ENCODE peak calls at places on chromosome 16, in nine cellular contexts. Q, D, C, M, O, Y, P, W and L are unnamed samples.

GRCh38 chr16:2664522-2665096 is 17.7 kb upstream of the KCTD5 start:
- DNase-seq in Q (no peak), D (no peak), C (no peak), M (no peak), O (no peak), Y (no peak), P (no peak), W (no peak), L (no peak)

GRCh38 chr16:53805113-53805512 is 101.2 kb downstream of the FTO start:
- DNase-seq in Q (no peak), D (no peak), C (no peak), M (no peak), O (no peak), Y (no peak), P (no peak), W (no peak), L (no peak)

GRCh38 chr16:57621521-57622268 is 6.7 kb upstream of the ADGRG1 start:
- DNase-seq in Q (no peak), D (no peak), C (no peak), M (peak), O (no peak), Y (no peak), P (no peak), W (no peak), L (peak)

GRCh38 chr16:74297296-74297665 is 667 bp downstream of the PSMD7 start:
- DNase-seq in Q (no peak), D (peak), C (no peak), M (no peak), O (peak), Y (no peak), P (peak), W (no peak), L (peak)

GRCh38 chr16:74281285-74281684 is 15.3 kb upstream of the PSMD7 start:
- DNase-seq in Q (no peak), D (no peak), C (no peak), M (no peak), O (no peak), Y (no peak), P (no peak), W (no peak), L (no peak)

GRCh38 chr16:75066861-75067447 is 49.6 kb downstream of the LDHD start:
- DNase-seq in Q (no peak), D (no peak), C (no peak), M (no peak), O (no peak), Y (no peak), P (no peak), W (no peak), L (no peak)

GRCh38 chr16:78720416-78720815 is 621.0 kb downstream of the WWOX start:
- DNase-seq in Q (no peak), D (no peak), C (no peak), M (no peak), O (no peak), Y (no peak), P (no peak), W (no peak), L (no peak)

GRCh38 chr16:4309102-4309832 is 6.6 kb upstream of the GLIS2 start:
- DNase-seq in Q (no peak), D (no peak), C (no peak), M (no peak), O (no peak), Y (no peak), P (no peak), W (no peak), L (no peak)

GRCh38 chr16:2008009-2008526 is 1.6 kb downstream of the ZNF598 start:
- DNase-seq in Q (peak), D (peak), C (no peak), M (no peak), O (no peak), Y (no peak), P (no peak), W (no peak), L (peak)

GRCh38 chr16:30977502-30977901 is 7.5 kb upstream of the HSD3B7 start:
- DNase-seq in Q (no peak), D (no peak), C (no peak), M (no peak), O (no peak), Y (no peak), P (no peak), W (no peak), L (no peak)

GRCh38 chr16:57316390-57317017 is 32.0 kb upstream of the PLLP start:
- DNase-seq in Q (peak), D (peak), C (no peak), M (no peak), O (no peak), Y (no peak), P (no peak), W (no peak), L (no peak)

GRCh38 chr16:75319513-75320401 is 68.3 kb upstream of the BCAR1 start:
- DNase-seq in Q (peak), D (peak), C (no peak), M (no peak), O (no peak), Y (no peak), P (no peak), W (no peak), L (no peak)

GRCh38 chr16:56688762-56689161 is 6.5 kb downstream of the MT1X start:
- DNase-seq in Q (no peak), D (no peak), C (no peak), M (no peak), O (no peak), Y (no peak), P (no peak), W (no peak), L (no peak)

GRCh38 chr16:81429045-81429521 is 15.5 kb upstream of the CMIP start:
- DNase-seq in Q (no peak), D (peak), C (no peak), M (peak), O (no peak), Y (peak), P (no peak), W (no peak), L (peak)

GRCh38 chr16:78130083-78130608 is 30.7 kb downstream of the WWOX start:
- DNase-seq in Q (no peak), D (no peak), C (no peak), M (no peak), O (no peak), Y (no peak), P (no peak), W (no peak), L (no peak)